ENCODE peak calls at places on chromosome 12, in five cellular contexts. Z is WERI-Rb-1; W is transverse colon; T is neuronal stem cell; P is CD4-positive, CD25-positive, alpha-beta regulatory T cell. O is an unnamed sample.
A peak's percentile ranks its signal among the peaks of the same experiment; 100 is the strongest.

GRCh38 chr12:109461846-109462766 is 15.0 kb downstream of the KCTD10 start:
- DNase-seq in T (no peak), P (no peak), Z (no peak), W (peak; percentile 85), O (no peak)

GRCh38 chr12:31362759-31363415 is 36.9 kb upstream of the SINHCAF start:
- DNase-seq in T (peak; percentile 24), P (peak; percentile 57), W (peak; percentile 65), Z (peak; percentile 27), O (no peak)

GRCh38 chr12:110658882-110659281 is 30.0 kb downstream of the HVCN1 start:
- DNase-seq in W (no peak), Z (no peak), P (no peak), T (no peak), O (no peak)

GRCh38 chr12:6377667-6377994 is 2.3 kb upstream of the SCNN1A start:
- DNase-seq in T (no peak), P (no peak), Z (no peak), W (peak; percentile 74), O (no peak)

GRCh38 chr12:57165741-57166140 is 18.3 kb upstream of the LRP1-AS start:
- DNase-seq in Z (no peak), P (no peak), W (peak; percentile 68), T (no peak), O (no peak)

GRCh38 chr12:46983393-46983793 is 96.0 kb upstream of the PCED1B start:
- DNase-seq in W (no peak), Z (no peak), P (peak; percentile 47), T (no peak), O (no peak)

GRCh38 chr12:52517005-52517835 is 3.0 kb downstream of the KRT5 start:
- DNase-seq in T (no peak), Z (no peak), W (no peak), P (no peak), O (no peak)

GRCh38 chr12:9361879-9362326 is 153.7 kb upstream of the PZP start:
- DNase-seq in Z (no peak), T (no peak), P (no peak), W (no peak), O (no peak)

GRCh38 chr12:111529424-111530368 is 69.4 kb downstream of the ATXN2 start:
- DNase-seq in T (peak; percentile 56), P (peak; percentile 82), W (peak; percentile 41), Z (peak; percentile 61), O (peak; percentile 35)

GRCh38 chr12:14853966-14854365 is 10.6 kb upstream of the ART4 start:
- DNase-seq in P (no peak), Z (no peak), W (no peak), T (no peak), O (no peak)

GRCh38 chr12:41537522-41537921 is 349.4 kb downstream of the PDZRN4 start:
- DNase-seq in T (no peak), W (no peak), Z (no peak), P (no peak), O (no peak)

GRCh38 chr12:6829532-6830220 is 1.5 kb downstream of the P3H3 start:
- DNase-seq in T (no peak), Z (peak; percentile 71), P (no peak), W (no peak), O (no peak)

GRCh38 chr12:131122631-131123030 is 168.9 kb downstream of the ADGRD1 start:
- DNase-seq in Z (no peak), T (no peak), P (no peak), W (no peak), O (no peak)

GRCh38 chr12:34297790-34298164 is 275.5 kb downstream of the ALG10 start:
- DNase-seq in T (no peak), Z (no peak), W (no peak), P (no peak), O (no peak)
- H3K9me3 ChIP-seq in T (peaks cover 93% of the 10 kb centered on the region), Z (no peaks in the 10 kb centered on the region), W (peaks cover 4% of the 10 kb centered on the region), P (peaks cover 72% of the 10 kb centered on the region), O (no peaks in the 10 kb centered on the region)

DNA sequence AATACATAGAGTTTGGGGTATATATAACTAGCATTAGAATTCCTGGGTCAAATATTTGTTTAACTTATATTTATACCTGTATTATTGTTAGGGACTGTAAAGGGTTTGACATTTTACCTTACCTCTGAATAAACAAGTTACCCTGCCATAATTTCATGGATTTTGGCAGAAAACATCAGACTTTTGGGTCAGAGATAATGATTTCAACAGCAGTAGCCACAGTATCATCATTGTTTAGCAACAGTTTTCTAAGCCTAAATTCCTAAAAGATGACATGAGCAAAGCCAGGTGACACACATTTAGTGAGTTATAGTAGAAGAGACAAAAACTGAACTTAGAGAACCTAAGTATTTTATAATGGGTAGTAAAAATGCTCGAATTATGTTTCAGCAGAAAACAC is 954.4 kb downstream of the TRHDE start:
- DNase-seq in P (no peak), T (no peak), W (no peak), Z (no peak), O (no peak)
- H3K9me3 ChIP-seq in P (no peaks in the 10 kb centered on the region), T (peaks cover 2% of the 10 kb centered on the region), W (peaks cover 4% of the 10 kb centered on the region), Z (no peaks in the 10 kb centered on the region), O (no peaks in the 10 kb centered on the region)

GRCh38 chr12:38118632-38119031 is 197.9 kb upstream of the ALG10B start:
- DNase-seq in T (no peak), Z (no peak), P (no peak), W (no peak), O (no peak)

GRCh38 chr12:38110026-38110699 is 206.4 kb upstream of the ALG10B start:
- DNase-seq in P (no peak), W (no peak), T (no peak), Z (no peak), O (no peak)

GRCh38 chr12:38116968-38117367 is 199.6 kb upstream of the ALG10B start:
- DNase-seq in T (no peak), P (no peak), W (no peak), Z (no peak), O (no peak)

DNA sequence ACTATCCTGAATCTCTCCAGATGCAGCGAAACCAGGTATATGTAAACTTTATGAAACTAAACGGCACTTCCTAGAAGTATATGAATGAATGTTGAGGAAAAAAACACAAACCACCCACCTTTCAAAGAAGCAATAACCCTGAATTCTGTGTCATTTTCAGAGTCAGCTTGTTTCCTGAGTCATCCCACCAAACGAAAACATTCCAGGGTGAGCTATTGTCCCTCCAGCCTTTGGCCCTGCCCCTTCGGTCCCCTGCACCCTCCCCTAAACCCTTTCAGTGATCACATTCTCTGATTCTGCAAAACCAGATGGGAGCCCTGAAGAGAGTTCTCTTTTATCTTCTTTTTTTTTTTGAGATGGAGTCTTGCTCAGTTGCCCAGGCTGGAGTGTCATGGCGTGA is 202.6 kb upstream of the ALG10B start:
- DNase-seq in T (no peak), Z (no peak), W (no peak), P (no peak), O (no peak)
- H3K9me3 ChIP-seq in T (peaks cover 20% of the 10 kb centered on the region), Z (no peaks in the 10 kb centered on the region), W (no peaks in the 10 kb centered on the region), P (no peaks in the 10 kb centered on the region), O (no peaks in the 10 kb centered on the region)

GRCh38 chr12:34396006-34396860 is 373.9 kb downstream of the ALG10 start:
- DNase-seq in Z (peak; percentile 1), P (no peak), T (no peak), W (peak; percentile 3), O (no peak)
- H3K9me3 ChIP-seq in Z (peaks cover 2% of the 10 kb centered on the region), P (peaks cover 99% of the 10 kb centered on the region), T (peaks cover 92% of the 10 kb centered on the region), W (peaks cover 6% of the 10 kb centered on the region), O (no peaks in the 10 kb centered on the region)

GRCh38 chr12:34595749-34596733 is 573.7 kb downstream of the ALG10 start:
- DNase-seq in Z (no peak), P (no peak), W (peak; percentile 4), T (no peak), O (no peak)

GRCh38 chr12:34597548-34598351 is 575.5 kb downstream of the ALG10 start:
- DNase-seq in Z (no peak), W (peak; percentile 1), P (no peak), T (no peak), O (peak; percentile 4)

GRCh38 chr12:34591966-34592365 is 569.7 kb downstream of the ALG10 start:
- DNase-seq in T (no peak), P (no peak), Z (no peak), W (no peak), O (no peak)
- H3K9me3 ChIP-seq in T (peaks cover 15% of the 10 kb centered on the region), P (peaks cover 87% of the 10 kb centered on the region), Z (peaks cover 9% of the 10 kb centered on the region), W (peaks cover 79% of the 10 kb centered on the region), O (peaks cover 3% of the 10 kb centered on the region)

DNA sequence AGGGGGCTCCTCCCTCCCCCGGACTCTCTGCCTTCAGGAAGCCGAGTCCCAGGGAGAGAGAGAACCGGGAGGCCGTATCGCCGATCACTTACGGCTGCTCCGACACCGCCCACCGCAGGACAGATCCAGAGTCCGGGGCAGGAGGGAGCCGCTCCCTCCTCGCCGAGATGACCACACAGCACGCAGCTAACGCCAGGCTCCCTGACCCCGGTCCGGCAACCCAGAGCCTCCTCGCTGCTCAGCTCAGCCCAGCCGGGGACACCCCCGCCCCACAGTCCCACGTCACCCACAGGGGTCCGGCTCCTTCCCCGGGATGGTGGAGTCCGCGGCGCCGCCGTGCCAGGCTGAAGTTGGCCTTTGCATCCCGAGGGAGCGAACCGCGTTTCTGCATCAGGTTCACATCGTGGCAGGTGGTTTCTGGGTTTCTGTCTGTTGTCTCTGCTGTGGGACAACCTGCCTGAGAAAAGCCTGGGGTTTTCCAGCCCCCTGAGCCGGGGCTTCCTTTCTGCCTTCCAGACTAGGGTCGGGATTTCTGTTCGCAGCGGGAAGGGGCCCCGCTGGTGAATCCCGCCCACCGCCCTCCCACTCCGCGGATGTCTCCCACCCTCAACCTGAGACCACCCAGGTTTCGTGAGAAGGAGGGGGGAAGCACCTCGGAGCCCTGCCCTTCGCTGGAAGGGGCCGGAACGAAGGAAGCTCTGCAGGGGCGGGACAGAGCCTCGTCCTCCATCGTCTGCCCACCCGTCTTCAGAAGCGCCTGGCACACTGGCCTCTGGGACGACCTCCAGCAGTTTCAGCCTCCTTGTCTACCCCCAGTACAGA is 61.2 kb downstream of the NOC4L start:
- DNase-seq in P (no peak), Z (no peak), W (no peak), T (no peak), O (no peak)
- H3K9me3 ChIP-seq in P (no peaks in the 10 kb centered on the region), Z (peaks cover 6% of the 10 kb centered on the region), W (no peaks in the 10 kb centered on the region), T (peaks cover 3% of the 10 kb centered on the region), O (no peaks in the 10 kb centered on the region)

GRCh38 chr12:117321572-117321971 is 39.9 kb downstream of the NOS1 start:
- DNase-seq in T (no peak), P (no peak), Z (no peak), W (no peak), O (no peak)
- H3K9me3 ChIP-seq in T (no peaks in the 10 kb centered on the region), P (no peaks in the 10 kb centered on the region), Z (no peaks in the 10 kb centered on the region), W (no peaks in the 10 kb centered on the region), O (no peaks in the 10 kb centered on the region)

GRCh38 chr12:107441906-107442305 is 243.7 kb upstream of the PWP1 start:
- DNase-seq in W (no peak), Z (no peak), T (no peak), P (peak; percentile 56), O (no peak)

GRCh38 chr12:107437954-107438353 is 247.6 kb upstream of the PWP1 start:
- DNase-seq in P (no peak), Z (no peak), W (no peak), T (no peak), O (no peak)

GRCh38 chr12:107439101-107439738 is 246.4 kb upstream of the PWP1 start:
- DNase-seq in P (no peak), T (no peak), W (no peak), Z (no peak), O (no peak)

GRCh38 chr12:107442593-107442992 is 243.0 kb upstream of the PWP1 start:
- DNase-seq in W (no peak), Z (peak; percentile 46), T (no peak), P (peak; percentile 4), O (no peak)

DNA sequence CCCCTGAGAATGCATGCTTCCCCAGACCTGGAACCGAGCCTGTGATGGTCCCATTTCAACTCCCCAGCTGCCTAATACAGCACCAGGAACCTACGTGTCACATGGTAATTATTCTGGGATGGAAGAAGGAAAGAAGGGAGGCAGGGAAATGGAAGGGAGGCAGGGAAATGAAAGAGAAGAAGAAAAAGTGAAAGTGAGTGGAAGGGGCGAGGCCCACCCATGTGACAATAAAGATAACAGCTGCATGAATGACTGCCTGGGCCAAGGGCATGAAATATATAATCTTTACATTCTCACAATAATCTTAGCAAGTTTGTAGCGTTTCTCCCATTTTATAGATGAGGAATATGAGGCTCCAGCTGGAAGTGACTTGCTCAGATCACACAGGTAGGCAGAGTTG is 245.0 kb upstream of the PWP1 start:
- DNase-seq in W (no peak), Z (no peak), P (no peak), T (no peak), O (no peak)
- H3K9me3 ChIP-seq in W (no peaks in the 10 kb centered on the region), Z (peaks cover 4% of the 10 kb centered on the region), P (no peaks in the 10 kb centered on the region), T (no peaks in the 10 kb centered on the region), O (no peaks in the 10 kb centered on the region)

O was measured in T-helper 17 cell.